ENCODE peak calls at places on chromosome 18, in five cellular contexts. J is H1, Z is HepG2, Y is GM12878, T is K562. G is an unnamed sample.

GRCh38 chr18:30376515-30376914 is 666.0 kb downstream of the DSC3 start:
- DNase-seq in T (peak; percentile 53), Z (peak; percentile 7), J (no peak), Y (no peak), G (peak; percentile 22)

GRCh38 chr18:2571200-2572143 is at the start of the genes METTL4 and NDC80:
- DNase-seq in Z (peak; percentile 85), T (peak; percentile 97), Y (peak; percentile 71), J (peak; percentile 82), G (peak; percentile 79)

GRCh38 chr18:75221902-75222301 is 11.3 kb downstream of the TSHZ1 start:
- DNase-seq in J (no peak), Y (no peak), Z (no peak), T (no peak), G (no peak)

GRCh38 chr18:33264566-33264965 is 176.0 kb downstream of the CCDC178 start:
- DNase-seq in J (no peak), Z (no peak), Y (no peak), T (no peak), G (no peak)

GRCh38 chr18:3821524-3821923 is 371.6 kb downstream of the TGIF1 start:
- DNase-seq in Y (no peak), T (no peak), Z (no peak), J (no peak), G (no peak)

GRCh38 chr18:3713166-3713565 is 263.2 kb downstream of the TGIF1 start:
- DNase-seq in Y (no peak), J (no peak), T (no peak), Z (no peak), G (no peak)

GRCh38 chr18:31789409-31789808 is 28.7 kb upstream of the SLC25A52 start:
- DNase-seq in Z (peak; percentile 28), J (no peak), T (peak; percentile 37), Y (no peak), G (no peak)

GRCh38 chr18:10149768-10150556 is 236.1 kb downstream of the VAPA start:
- DNase-seq in Z (no peak), J (no peak), Y (no peak), T (no peak), G (no peak)

GRCh38 chr18:48580066-48580465 is 41.2 kb downstream of the CTIF start:
- DNase-seq in J (no peak), T (no peak), Z (no peak), Y (no peak), G (no peak)

GRCh38 chr18:44839239-44839666 is 158.6 kb downstream of the SETBP1 start:
- DNase-seq in Z (no peak), Y (peak; percentile 64), T (peak; percentile 67), J (no peak), G (no peak)

GRCh38 chr18:67961701-67962440 is 445.4 kb upstream of the DSEL start:
- DNase-seq in Z (no peak), Y (no peak), J (no peak), T (no peak), G (no peak)

GRCh38 chr18:32906506-32907214 is 133.8 kb upstream of the KLHL14 start:
- DNase-seq in T (no peak), Y (no peak), Z (no peak), J (no peak), G (no peak)

GRCh38 chr18:70578480-70578879 is 289.6 kb downstream of the SOCS6 start:
- DNase-seq in T (peak; percentile 2), J (peak; percentile 38), Y (no peak), Z (peak; percentile 4), G (no peak)

GRCh38 chr18:26547302-26548143 is 830 bp downstream of the KCTD1 start:
- DNase-seq in Y (no peak), Z (no peak), J (no peak), T (no peak), G (no peak)

GRCh38 chr18:22283397-22283796 is 114.0 kb downstream of the GATA6 start:
- DNase-seq in Z (no peak), T (no peak), J (no peak), Y (no peak), G (no peak)

GRCh38 chr18:63427566-63427965 is 5.3 kb upstream of the VPS4B start:
- DNase-seq in J (peak; percentile 15), Y (no peak), Z (no peak), T (peak; percentile 44), G (peak; percentile 26)

GRCh38 chr18:78998350-78999055 is 18.9 kb downstream of the SALL3 start:
- DNase-seq in J (no peak), Z (no peak), Y (no peak), T (peak; percentile 21), G (peak; percentile 32)

GRCh38 chr18:39260565-39260964 is 1695.0 kb upstream of the CELF4 start:
- DNase-seq in J (no peak), Y (no peak), T (no peak), Z (no peak), G (no peak)

GRCh38 chr18:50602466-50602865 is 42.6 kb downstream of the MAPK4 start:
- DNase-seq in Y (no peak), Z (no peak), T (no peak), J (no peak), G (no peak)

GRCh38 chr18:79512461-79513380 is 117.0 kb downstream of the NFATC1 start:
- DNase-seq in Z (no peak), T (no peak), Y (no peak), J (no peak), G (no peak)

GRCh38 chr18:72941001-72941400 is 73.2 kb upstream of the NETO1 start:
- DNase-seq in J (no peak), T (no peak), Z (no peak), Y (no peak), G (no peak)

GRCh38 chr18:21972281-21972680 is 197.1 kb upstream of the GATA6 start:
- DNase-seq in Z (no peak), J (no peak), T (no peak), Y (no peak), G (no peak)

GRCh38 chr18:37276111-37276510 is 289.5 kb downstream of the CELF4 start:
- DNase-seq in Y (no peak), J (no peak), T (no peak), Z (no peak), G (no peak)

GRCh38 chr18:37272841-37273240 is 292.8 kb downstream of the CELF4 start:
- DNase-seq in Y (no peak), T (no peak), J (no peak), Z (no peak), G (no peak)

GRCh38 chr18:37274988-37275590 is 290.5 kb downstream of the CELF4 start:
- DNase-seq in Z (no peak), J (no peak), T (no peak), Y (no peak), G (no peak)

GRCh38 chr18:37277753-37278152 is 287.8 kb downstream of the CELF4 start:
- DNase-seq in J (no peak), Y (no peak), Z (no peak), T (no peak), G (no peak)

GRCh38 chr18:37274309-37274987 is 291.1 kb downstream of the CELF4 start:
- DNase-seq in J (no peak), Y (no peak), Z (no peak), T (no peak), G (no peak)
- TF ChIP-seq EZH2 in J (no peak), Y (no peak), Z (no peak), T (no peak), G (no peak)

GRCh38 chr18:65409266-65409665 is 341.5 kb upstream of the CDH7 start:
- DNase-seq in J (no peak), Y (no peak), T (no peak), Z (no peak), G (no peak)

DNA sequence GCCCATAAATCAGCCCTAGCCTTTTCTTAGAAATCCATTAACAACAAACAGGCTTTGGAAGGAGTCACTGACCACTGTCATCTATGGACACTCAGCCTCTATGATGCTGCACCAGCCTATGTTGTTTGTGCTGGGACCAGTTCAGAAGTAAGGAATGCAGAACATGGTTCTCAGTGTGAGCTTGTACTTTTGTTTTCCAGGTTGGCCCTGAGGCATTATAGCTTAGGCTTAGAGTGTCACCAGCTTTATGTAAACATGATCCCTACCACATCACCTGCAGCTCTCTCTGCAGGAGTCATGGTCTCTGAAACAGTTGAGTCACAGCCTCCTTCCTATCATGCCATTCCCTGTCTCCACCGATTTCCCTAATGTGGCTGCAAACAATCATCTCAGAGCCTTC is 335.6 kb upstream of the CDH7 start:
- DNase-seq in T (no peak), J (peak; percentile 7), Y (no peak), Z (no peak), G (no peak)
- TF ChIP-seq RAD21 in T (no peak), J (no peak), Y (no peak), Z (no peak), G (no peak)

GRCh38 chr18:28176674-28176932 is 327 bp downstream of the CDH2 start:
- DNase-seq in T (no peak), Y (no peak), J (no peak), Z (no peak), G (no peak)

GRCh38 chr18:28176933-28177827 is at the start of gene CDH2:
- DNase-seq in T (no peak), J (peak; percentile 60), Z (peak; percentile 77), Y (no peak), G (no peak)

GRCh38 chr18:28175930-28176673 is 828 bp downstream of the CDH2 start:
- DNase-seq in J (no peak), Z (no peak), Y (no peak), T (no peak), G (no peak)

GRCh38 chr18:28174181-28174906 is 2.6 kb downstream of the CDH2 start:
- DNase-seq in Y (no peak), Z (peak; percentile 40), J (no peak), T (no peak), G (no peak)

DNA sequence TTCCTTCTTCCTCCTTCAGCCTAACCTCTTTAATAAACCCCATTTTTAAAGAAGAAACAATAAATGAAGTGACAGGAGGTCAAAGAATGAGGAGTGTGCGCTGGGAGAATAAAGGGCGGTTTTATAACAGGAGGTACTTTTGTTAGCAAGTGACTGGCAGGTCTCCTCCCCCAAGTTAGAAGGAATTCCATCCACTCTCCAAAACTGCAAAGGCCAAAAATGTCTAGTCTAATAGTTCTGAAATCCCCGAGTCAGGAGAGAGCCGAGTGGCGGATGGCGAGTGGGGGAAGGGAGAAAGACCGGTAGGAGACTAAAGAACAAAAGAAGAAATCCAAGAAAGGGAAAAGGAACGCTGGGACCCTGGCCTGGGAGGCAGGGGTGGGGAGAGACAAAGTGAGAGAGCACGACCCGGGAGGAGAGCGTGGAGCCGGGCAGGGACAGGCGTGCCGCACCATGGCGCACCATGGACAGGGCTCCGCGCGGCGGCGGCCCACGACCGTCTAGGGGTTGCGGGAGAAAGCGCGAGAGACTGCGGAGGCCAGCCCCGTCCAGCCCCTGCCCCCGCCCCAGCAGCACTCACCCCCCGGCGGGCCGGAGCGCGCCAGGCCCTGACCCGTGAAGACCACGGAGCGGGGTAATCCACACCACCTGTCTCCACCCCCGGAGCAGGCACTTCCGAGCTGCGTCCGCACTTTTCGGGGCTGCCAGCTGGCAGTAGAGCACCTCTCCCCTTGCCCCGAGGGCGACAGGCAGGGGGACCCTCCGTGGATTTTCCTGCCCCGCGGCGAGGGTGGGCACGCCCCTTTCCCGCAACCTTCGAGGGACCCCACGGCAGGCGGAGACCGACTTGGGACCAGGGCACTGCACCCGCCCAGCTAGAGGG is 1.6 kb downstream of the CDH2 start:
- DNase-seq in T (no peak), J (no peak), Y (no peak), Z (peak; percentile 74), G (no peak)
- TF ChIP-seq EZH2 in T (no peak), J (peak; percentile 59), Y (no peak), Z (no peak), G (no peak)

DNA sequence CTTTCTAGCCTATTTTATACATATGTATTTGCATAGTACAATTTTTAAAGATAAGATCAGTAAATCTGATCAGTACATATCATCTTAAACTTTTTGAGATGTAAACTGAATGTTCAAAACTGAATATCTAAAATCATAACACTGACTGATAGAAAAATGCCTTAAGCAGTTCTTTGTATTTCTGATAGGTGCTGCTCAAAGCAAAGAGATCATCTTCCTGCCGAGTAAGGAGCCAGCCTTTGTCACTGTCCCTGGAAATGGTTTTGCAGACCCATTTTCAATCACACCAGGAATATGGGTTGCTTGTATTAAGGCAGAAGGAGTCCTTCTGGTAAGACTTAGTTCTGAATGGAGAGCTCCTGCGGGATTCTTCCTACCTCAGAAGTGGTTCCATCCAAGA is 135.0 kb downstream of the LAMA3 start:
- DNase-seq in Z (no peak), J (no peak), T (no peak), Y (no peak), G (no peak)
- TF ChIP-seq RAD21 in Z (no peak), J (peak; percentile 60), T (no peak), Y (peak; percentile 49), G (peak; percentile 63)